ENCODE peak calls at places on chromosomes 16 and 17, in five cellular contexts. One of them, this sample, is unnamed.

GRCh38 chr17:43014946-43015519 is 7.2 kb downstream of the VAT1 start:
- DNase-seq in mesenchymal stem cell: no peak
- DNase-seq in H9: no peak
- DNase-seq in IMR-90: no peak
- DNase-seq in neuronal stem cell: no peak
- DNase-seq in this sample: no peak

GRCh38 chr17:42547698-42548069 is 5.0 kb upstream of the HSD17B1 start:
- DNase-seq in neuronal stem cell: no peak
- DNase-seq in H9: no peak
- DNase-seq in mesenchymal stem cell: no peak
- DNase-seq in IMR-90: no peak
- DNase-seq in this sample: no peak

GRCh38 chr16:27286446-27286845 is 17.9 kb upstream of the NSMCE1 start:
- DNase-seq in neuronal stem cell: no peak
- DNase-seq in H9: no peak
- DNase-seq in IMR-90: peak; percentile 97
- DNase-seq in mesenchymal stem cell: peak; percentile 80
- DNase-seq in this sample: no peak

GRCh38 chr16:54140057-54140787 is 146.4 kb downstream of the IRX3 start:
- DNase-seq in neuronal stem cell: no peak
- DNase-seq in IMR-90: peak; percentile 8
- DNase-seq in H9: no peak
- DNase-seq in mesenchymal stem cell: peak; percentile 12
- DNase-seq in this sample: peak; percentile 88

GRCh38 chr17:51818777-51819176 is 339.7 kb downstream of the CA10 start:
- DNase-seq in H9: no peak
- DNase-seq in mesenchymal stem cell: no peak
- DNase-seq in neuronal stem cell: no peak
- DNase-seq in IMR-90: no peak
- DNase-seq in this sample: no peak

GRCh38 chr17:47204722-47205418 is 4.3 kb upstream of the MYL4 start:
- DNase-seq in mesenchymal stem cell: peak; percentile 72
- DNase-seq in IMR-90: peak; percentile 47
- DNase-seq in neuronal stem cell: no peak
- DNase-seq in H9: no peak
- DNase-seq in this sample: peak; percentile 10

GRCh38 chr16:4346205-4346781 is 4.8 kb downstream of the PAM16 start:
- DNase-seq in H9: no peak
- DNase-seq in neuronal stem cell: no peak
- DNase-seq in mesenchymal stem cell: no peak
- DNase-seq in IMR-90: no peak
- DNase-seq in this sample: no peak

GRCh38 chr17:3666516-3666915 is 1.9 kb downstream of the TAX1BP3 start:
- DNase-seq in H9: peak; percentile 27
- DNase-seq in IMR-90: no peak
- DNase-seq in mesenchymal stem cell: no peak
- DNase-seq in neuronal stem cell: no peak
- DNase-seq in this sample: no peak

GRCh38 chr17:8997994-8998628 is 23.2 kb upstream of the NTN1 start:
- DNase-seq in IMR-90: peak; percentile 27
- DNase-seq in H9: peak; percentile 87
- DNase-seq in neuronal stem cell: peak; percentile 56
- DNase-seq in mesenchymal stem cell: peak; percentile 26
- DNase-seq in this sample: peak; percentile 70

GRCh38 chr16:74224828-74225227 is 71.8 kb upstream of the PSMD7 start:
- DNase-seq in mesenchymal stem cell: no peak
- DNase-seq in H9: no peak
- DNase-seq in IMR-90: peak; percentile 33
- DNase-seq in neuronal stem cell: no peak
- DNase-seq in this sample: no peak

GRCh38 chr17:869067-869466 is 86.9 kb downstream of the MRM3 start:
- DNase-seq in IMR-90: peak; percentile 68
- DNase-seq in H9: no peak
- DNase-seq in mesenchymal stem cell: peak; percentile 93
- DNase-seq in neuronal stem cell: no peak
- DNase-seq in this sample: no peak

GRCh38 chr17:40358323-40359038 is 6.1 kb downstream of the GJD3 start:
- DNase-seq in neuronal stem cell: peak; percentile 87
- DNase-seq in H9: peak; percentile 91
- DNase-seq in IMR-90: peak; percentile 80
- DNase-seq in mesenchymal stem cell: peak; percentile 85
- DNase-seq in this sample: peak; percentile 85

GRCh38 chr16:56856876-56857447 is 8.0 kb upstream of the SLC12A3 start:
- DNase-seq in mesenchymal stem cell: no peak
- DNase-seq in IMR-90: no peak
- DNase-seq in neuronal stem cell: no peak
- DNase-seq in H9: no peak
- DNase-seq in this sample: no peak

GRCh38 chr17:66542967-66543525 is 240.6 kb downstream of the PRKCA start:
- DNase-seq in H9: no peak
- DNase-seq in neuronal stem cell: no peak
- DNase-seq in mesenchymal stem cell: peak; percentile 72
- DNase-seq in IMR-90: peak; percentile 92
- DNase-seq in this sample: no peak

GRCh38 chr16:65038125-65038524 is 83.7 kb downstream of the CDH11 start:
- DNase-seq in mesenchymal stem cell: peak; percentile 67
- DNase-seq in IMR-90: peak; percentile 59
- DNase-seq in H9: no peak
- DNase-seq in neuronal stem cell: no peak
- DNase-seq in this sample: peak; percentile 45

GRCh38 chr17:58808609-58809563 is 53.2 kb downstream of the PPM1E start:
- DNase-seq in mesenchymal stem cell: no peak
- DNase-seq in IMR-90: no peak
- DNase-seq in H9: no peak
- DNase-seq in neuronal stem cell: no peak
- DNase-seq in this sample: no peak

GRCh38 chr17:42221886-42222745 is 27.8 kb upstream of the GHDC start:
- DNase-seq in mesenchymal stem cell: peak; percentile 70
- DNase-seq in IMR-90: peak; percentile 58
- DNase-seq in H9: peak; percentile 73
- DNase-seq in neuronal stem cell: peak; percentile 39
- DNase-seq in this sample: peak; percentile 73

GRCh38 chr16:10876799-10877341 is at the start of gene CIITA:
- DNase-seq in neuronal stem cell: no peak
- DNase-seq in mesenchymal stem cell: no peak
- DNase-seq in IMR-90: peak; percentile 86
- DNase-seq in H9: peak; percentile 41
- DNase-seq in this sample: no peak

GRCh38 chr17:42241871-42242270 is 34.3 kb downstream of the STAT5B start:
- DNase-seq in IMR-90: no peak
- DNase-seq in mesenchymal stem cell: no peak
- DNase-seq in neuronal stem cell: no peak
- DNase-seq in H9: no peak
- DNase-seq in this sample: no peak

DNA sequence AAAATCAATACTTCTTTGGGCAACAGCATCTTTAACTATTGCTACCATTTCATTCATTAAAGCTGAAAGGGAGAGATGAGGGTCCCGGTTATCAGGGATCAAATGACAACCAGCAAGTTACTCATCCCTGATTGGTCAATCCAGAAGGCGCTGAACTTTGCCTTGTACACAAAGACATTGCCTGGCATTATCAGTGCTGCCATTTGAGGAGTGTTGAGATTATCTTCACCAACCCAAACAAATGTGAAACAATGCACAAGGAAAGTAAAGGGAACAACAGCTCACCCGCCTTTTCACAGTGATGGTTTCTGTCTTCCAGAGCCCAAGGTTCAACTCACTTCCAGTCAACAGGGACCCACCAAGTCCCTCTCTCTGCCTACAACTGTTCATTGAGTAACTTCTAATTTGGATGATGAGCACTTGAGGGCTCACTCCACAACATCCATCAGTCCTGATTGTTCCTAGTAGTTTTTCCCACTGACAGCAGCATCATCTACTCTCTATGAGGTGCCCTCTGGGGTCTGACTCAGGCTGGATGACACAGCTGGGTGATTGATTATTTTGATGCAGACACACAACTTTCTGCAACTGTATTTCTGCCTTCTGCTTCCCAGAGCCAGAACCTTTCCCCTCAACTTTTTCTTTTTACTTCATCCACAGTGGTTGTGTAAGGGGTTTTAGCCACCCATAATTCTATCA is 32.0 kb downstream of the LYRM9 start:
- DNase-seq in neuronal stem cell: no peak
- DNase-seq in IMR-90: no peak
- DNase-seq in mesenchymal stem cell: no peak
- DNase-seq in H9: no peak
- DNase-seq in this sample: no peak
- H3K23ac ChIP-seq in neuronal stem cell: no peak overlapping the region
- H3K23ac ChIP-seq in IMR-90: no peak overlapping the region
- H3K23ac ChIP-seq in mesenchymal stem cell: no peak overlapping the region
- H3K23ac ChIP-seq in H9: no peak overlapping the region
- H3K23ac ChIP-seq in this sample: no peak overlapping the region

GRCh38 chr17:49574283-49574892 is 1.3 kb upstream of the NXPH3 start:
- DNase-seq in IMR-90: no peak
- DNase-seq in H9: no peak
- DNase-seq in mesenchymal stem cell: no peak
- DNase-seq in neuronal stem cell: no peak
- DNase-seq in this sample: no peak
- H3K27me3 ChIP-seq in IMR-90: peaks cover 65% of the 10 kb centered on the region
- H3K27me3 ChIP-seq in H9: peaks cover 3% of the 10 kb centered on the region
- H3K27me3 ChIP-seq in mesenchymal stem cell: peaks cover 50% of the 10 kb centered on the region
- H3K27me3 ChIP-seq in neuronal stem cell: peaks cover 15% of the 10 kb centered on the region
- H3K27me3 ChIP-seq in this sample: no peaks in the 10 kb centered on the region

GRCh38 chr17:81254955-81255717 is 16.0 kb downstream of the NDUFAF8 start:
- DNase-seq in neuronal stem cell: no peak
- DNase-seq in mesenchymal stem cell: peak; percentile 74
- DNase-seq in H9: peak; percentile 90
- DNase-seq in IMR-90: peak; percentile 82
- DNase-seq in this sample: peak; percentile 73
- H3K23ac ChIP-seq in neuronal stem cell: no peak overlapping the region
- H3K23ac ChIP-seq in mesenchymal stem cell: no peak overlapping the region
- H3K23ac ChIP-seq in H9: no peak overlapping the region
- H3K23ac ChIP-seq in IMR-90: no peak overlapping the region
- H3K23ac ChIP-seq in this sample: no peak overlapping the region

GRCh38 chr16:911101-911500 is 59.7 kb downstream of the LMF1 start:
- DNase-seq in mesenchymal stem cell: no peak
- DNase-seq in IMR-90: no peak
- DNase-seq in neuronal stem cell: no peak
- DNase-seq in H9: no peak
- DNase-seq in this sample: no peak
- H3K27me3 ChIP-seq in mesenchymal stem cell: no peaks in the 10 kb centered on the region
- H3K27me3 ChIP-seq in IMR-90: no peaks in the 10 kb centered on the region
- H3K27me3 ChIP-seq in neuronal stem cell: no peaks in the 10 kb centered on the region
- H3K27me3 ChIP-seq in H9: no peaks in the 10 kb centered on the region
- H3K27me3 ChIP-seq in this sample: no peaks in the 10 kb centered on the region

DNA sequence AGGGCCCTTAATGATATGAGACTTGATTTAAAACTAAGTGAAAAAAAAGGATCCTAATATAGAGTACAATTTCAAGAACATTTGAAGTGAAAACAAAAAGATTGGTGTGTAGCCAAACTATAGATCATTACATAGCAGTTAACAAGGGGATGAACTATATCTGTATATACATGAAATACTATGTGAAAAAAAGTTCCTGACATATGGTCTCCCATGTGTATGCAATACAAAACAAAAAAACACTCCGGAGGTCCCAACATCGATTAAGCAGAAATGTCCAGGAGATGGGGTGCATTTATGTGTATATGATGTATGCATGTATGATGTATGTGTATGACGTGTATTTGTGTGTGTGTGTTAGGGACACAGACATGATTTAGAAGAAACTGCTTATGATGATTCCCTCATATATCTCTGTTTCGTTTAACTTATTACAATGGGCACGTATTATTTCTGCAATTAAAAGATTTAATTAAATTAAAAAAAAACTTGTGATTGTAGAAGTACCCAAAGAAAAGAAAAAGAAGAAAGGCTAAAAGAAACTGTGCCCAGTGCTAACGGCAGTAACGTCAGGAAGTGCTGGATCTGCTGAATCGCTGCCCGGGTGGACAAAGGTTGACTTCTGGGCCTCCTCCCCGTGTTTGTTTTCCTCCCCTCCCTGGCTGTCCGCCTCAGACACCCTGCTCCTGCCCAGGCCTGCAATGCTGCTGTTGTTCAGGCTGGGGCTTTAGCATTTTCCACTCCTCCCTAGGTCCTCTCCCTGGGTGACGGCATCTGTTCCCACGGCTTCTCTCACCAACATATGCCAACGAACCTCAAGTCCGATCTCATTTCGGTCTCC is 36.9 kb downstream of the TBX4 start:
- DNase-seq in IMR-90: no peak
- DNase-seq in mesenchymal stem cell: no peak
- DNase-seq in neuronal stem cell: no peak
- DNase-seq in H9: no peak
- DNase-seq in this sample: no peak
- H3K23ac ChIP-seq in IMR-90: no peak overlapping the region
- H3K23ac ChIP-seq in mesenchymal stem cell: no peak overlapping the region
- H3K23ac ChIP-seq in neuronal stem cell: peak overlapping the region; percentile 34
- H3K23ac ChIP-seq in H9: no peak overlapping the region
- H3K23ac ChIP-seq in this sample: no peak overlapping the region

GRCh38 chr17:38602453-38602852 is 3.3 kb downstream of the SRCIN1 start:
- DNase-seq in mesenchymal stem cell: no peak
- DNase-seq in IMR-90: no peak
- DNase-seq in neuronal stem cell: no peak
- DNase-seq in H9: no peak
- DNase-seq in this sample: no peak
- H3K27me3 ChIP-seq in mesenchymal stem cell: peaks cover 86% of the 10 kb centered on the region
- H3K27me3 ChIP-seq in IMR-90: peaks cover 94% of the 10 kb centered on the region
- H3K27me3 ChIP-seq in neuronal stem cell: peaks cover 11% of the 10 kb centered on the region
- H3K27me3 ChIP-seq in H9: peaks cover 24% of the 10 kb centered on the region
- H3K27me3 ChIP-seq in this sample: peaks cover 3% of the 10 kb centered on the region

This sample was measured in mesendoderm.